ENCODE peak calls at places on chromosome 21, in nine cellular contexts. I is HCT116, S is brain microvascular endothelial cell, Q is dorsolateral prefrontal cortex, U is lower lobe of right lung, J is GM12864, Z is heart right ventricle, O is pancreas, F is astrocyte of the cerebellum. V is an unnamed sample.

GRCh38 chr21:36456714-36457399 is 23.1 kb downstream of the CLDN14 start:
- DNase-seq in J (no peak), S (no peak), Z (no peak), Q (no peak), O (no peak), I (no peak), U (no peak), F (no peak), V (no peak)

GRCh38 chr21:16113052-16113715 is 383.4 kb downstream of the USP25 start:
- DNase-seq in S (no peak), Z (no peak), O (no peak), U (no peak), I (no peak), F (no peak), J (no peak), Q (no peak), V (no peak)

GRCh38 chr21:33028759-33029511 is 3.2 kb downstream of the OLIG2 start:
- DNase-seq in Q (no peak), J (no peak), O (no peak), U (no peak), F (no peak), S (no peak), Z (no peak), I (no peak), V (no peak)

GRCh38 chr21:41045534-41046268 is 122.3 kb upstream of the BACE2 start:
- DNase-seq in J (no peak), O (peak; percentile 65), U (peak; percentile 50), Z (no peak), S (no peak), Q (no peak), I (no peak), F (no peak), V (no peak)

GRCh38 chr21:23858878-23859277 is 1748.4 kb downstream of the MRPL39 start:
- DNase-seq in Z (no peak), I (no peak), S (no peak), U (no peak), Q (no peak), F (no peak), J (no peak), O (no peak), V (no peak)

GRCh38 chr21:32331444-32332305 is 33.0 kb downstream of the MRAP start:
- DNase-seq in F (no peak), O (no peak), S (no peak), Z (no peak), I (no peak), U (no peak), Q (no peak), J (no peak), V (peak; percentile 23)

GRCh38 chr21:33196956-33197374 is 32.8 kb upstream of the IFNAR2 start:
- DNase-seq in I (peak; percentile 68), O (peak; percentile 58), F (peak; percentile 65), J (no peak), Q (peak; percentile 51), Z (peak; percentile 47), U (peak; percentile 70), S (peak; percentile 47), V (peak; percentile 78)

GRCh38 chr21:28633803-28634572 is 358.7 kb downstream of the LTN1 start:
- DNase-seq in U (no peak), S (peak; percentile 90), F (no peak), I (no peak), J (no peak), O (no peak), Z (peak; percentile 32), Q (no peak), V (no peak)

GRCh38 chr21:30839304-30839703 is 9.7 kb upstream of the KRTAP7-1 start:
- DNase-seq in J (no peak), Z (no peak), F (no peak), S (peak; percentile 4), Q (no peak), O (peak; percentile 50), I (no peak), U (no peak), V (no peak)

GRCh38 chr21:33767236-33767635 is 124.9 kb downstream of the ITSN1 start:
- DNase-seq in I (no peak), J (no peak), Z (no peak), S (no peak), U (no peak), O (no peak), Q (no peak), F (no peak), V (no peak)

GRCh38 chr21:39392296-39392695 is 43.4 kb upstream of the HMGN1 start:
- DNase-seq in U (no peak), J (no peak), Q (no peak), S (no peak), F (no peak), I (no peak), Z (no peak), O (no peak), V (no peak)

GRCh38 chr21:39388038-39388810 is 39.3 kb upstream of the HMGN1 start:
- DNase-seq in Q (peak; percentile 93), O (peak; percentile 92), U (peak; percentile 95), I (peak; percentile 64), F (peak; percentile 48), S (peak; percentile 69), Z (peak; percentile 95), J (no peak), V (peak; percentile 95)

GRCh38 chr21:39390212-39390765 is 41.4 kb upstream of the HMGN1 start:
- DNase-seq in Z (no peak), U (no peak), Q (no peak), O (no peak), S (no peak), I (no peak), J (no peak), F (no peak), V (no peak)

GRCh38 chr21:39388811-39389155 is 39.9 kb upstream of the HMGN1 start:
- DNase-seq in S (no peak), U (no peak), Z (no peak), I (no peak), O (no peak), F (no peak), J (no peak), Q (no peak), V (no peak)

GRCh38 chr21:39392981-39393380 is 44.1 kb upstream of the HMGN1 start:
- DNase-seq in F (no peak), Z (no peak), S (no peak), U (no peak), J (no peak), Q (no peak), O (no peak), I (no peak), V (no peak)
- H3K4me3 ChIP-seq in F (no peak overlapping the region), Z (no peak overlapping the region), S (no peak overlapping the region), U (no peak overlapping the region), J (no peak overlapping the region), Q (no peak overlapping the region), O (no peak overlapping the region), I (no peak overlapping the region), V (no peak overlapping the region)

GRCh38 chr21:42539342-42539741 is 25.7 kb downstream of the SLC37A1 start:
- DNase-seq in O (no peak), S (no peak), F (no peak), Z (no peak), U (no peak), J (no peak), Q (no peak), I (no peak), V (peak; percentile 75)
- H3K4me3 ChIP-seq in O (no peak overlapping the region), S (no peak overlapping the region), F (no peak overlapping the region), Z (no peak overlapping the region), U (no peak overlapping the region), J (no peak overlapping the region), Q (no peak overlapping the region), I (no peak overlapping the region), V (no peak overlapping the region)

GRCh38 chr21:38909929-38910328 is 104.2 kb downstream of the ETS2 start:
- DNase-seq in I (no peak), F (no peak), Z (peak; percentile 30), U (no peak), O (no peak), Q (no peak), J (no peak), S (no peak), V (no peak)

GRCh38 chr21:38911523-38912354 is 106.0 kb downstream of the ETS2 start:
- DNase-seq in Z (no peak), J (no peak), U (no peak), F (no peak), Q (no peak), O (no peak), S (no peak), I (no peak), V (no peak)

GRCh38 chr21:38910390-38911008 is 104.8 kb downstream of the ETS2 start:
- DNase-seq in Z (no peak), O (no peak), J (no peak), F (no peak), I (peak; percentile 74), Q (no peak), S (no peak), U (no peak), V (peak; percentile 70)

GRCh38 chr21:38908537-38908936 is 102.8 kb downstream of the ETS2 start:
- DNase-seq in O (no peak), S (no peak), Q (no peak), Z (no peak), I (no peak), U (no peak), F (no peak), J (no peak), V (no peak)

GRCh38 chr21:38909109-38909508 is 103.4 kb downstream of the ETS2 start:
- DNase-seq in F (no peak), J (no peak), S (no peak), O (no peak), I (no peak), Z (no peak), Q (no peak), U (no peak), V (no peak)
- H3K4me3 ChIP-seq in F (no peak overlapping the region), J (no peak overlapping the region), S (no peak overlapping the region), O (no peak overlapping the region), I (no peak overlapping the region), Z (no peak overlapping the region), Q (no peak overlapping the region), U (no peak overlapping the region), V (no peak overlapping the region)

DNA sequence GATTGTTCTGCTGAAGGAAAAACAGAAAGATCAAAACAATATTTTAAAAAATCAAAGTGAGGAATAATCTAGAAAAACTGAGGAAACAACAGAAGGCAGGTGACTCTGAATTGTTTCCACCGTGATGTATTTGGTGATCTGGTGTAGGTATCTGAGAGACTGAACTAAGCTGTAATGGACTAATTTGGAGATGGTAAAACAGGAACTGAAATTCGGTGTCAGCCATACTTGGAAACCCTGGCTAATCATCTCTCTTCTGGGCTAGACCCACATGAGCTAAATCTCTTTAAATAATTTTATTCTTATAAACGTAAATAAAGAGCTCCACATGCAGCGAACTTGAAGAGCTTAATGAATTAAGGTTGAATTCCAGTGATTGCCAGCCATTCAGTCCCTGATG is 1226.1 kb downstream of the NCAM2 start:
- DNase-seq in O (no peak), Q (no peak), J (no peak), S (no peak), F (no peak), I (no peak), Z (no peak), U (no peak), V (no peak)
- H3K4me3 ChIP-seq in O (no peak overlapping the region), Q (no peak overlapping the region), J (no peak overlapping the region), S (no peak overlapping the region), F (no peak overlapping the region), I (no peak overlapping the region), Z (no peak overlapping the region), U (no peak overlapping the region), V (no peak overlapping the region)